ENCODE peak calls at places on chromosome 1, in four cellular contexts. W, L, S and F are unnamed samples.

GRCh38 chr1:27403065-27403726 is 10.8 kb downstream of the GPR3 start:
- DNase-seq in W (peak; percentile 67), L (no peak), S (peak; percentile 83), F (peak; percentile 82)

GRCh38 chr1:223227486-223228196 is 84.6 kb upstream of the TLR5 start:
- DNase-seq in L (no peak), W (no peak), S (no peak), F (peak; percentile 76)

GRCh38 chr1:109499661-109500536 is 6.0 kb downstream of the CYB561D1 start:
- DNase-seq in L (peak; percentile 59), W (peak; percentile 46), S (no peak), F (no peak)

GRCh38 chr1:47387921-47388509 is 28.1 kb upstream of the FOXE3 start:
- DNase-seq in S (no peak), W (no peak), L (no peak), F (no peak)

GRCh38 chr1:203768158-203768725 is 3.3 kb downstream of the LAX1 start:
- DNase-seq in L (no peak), W (no peak), S (no peak), F (no peak)

GRCh38 chr1:221912230-221912629 is 170.3 kb upstream of the DUSP10 start:
- DNase-seq in L (no peak), W (no peak), S (no peak), F (no peak)

GRCh38 chr1:222171005-222171404 is 376.9 kb downstream of the HHIPL2 start:
- DNase-seq in W (peak; percentile 76), L (peak; percentile 4), S (no peak), F (no peak)

GRCh38 chr1:84675106-84675505 is 15.2 kb downstream of the SSX2IP start:
- DNase-seq in W (peak; percentile 13), S (no peak), L (no peak), F (no peak)

GRCh38 chr1:58901008-58901407 is 117.2 kb upstream of the JUN start:
- DNase-seq in L (no peak), S (no peak), W (no peak), F (no peak)

GRCh38 chr1:244992833-244993232 is 128.5 kb upstream of the HNRNPU start:
- DNase-seq in L (no peak), S (no peak), W (no peak), F (no peak)

GRCh38 chr1:241627453-241628329 is 12.5 kb downstream of the CHML start:
- DNase-seq in S (no peak), L (peak; percentile 45), W (peak; percentile 85), F (no peak)

GRCh38 chr1:248243204-248243603 is 12.0 kb downstream of the OR2M4 start:
- DNase-seq in L (peak; percentile 43), W (peak; percentile 20), S (no peak), F (no peak)

GRCh38 chr1:173332026-173332425 is 124.9 kb upstream of the TNFSF4 start:
- DNase-seq in S (peak; percentile 22), W (peak; percentile 45), L (no peak), F (no peak)

GRCh38 chr1:76867342-76868130 is at the start of gene ST6GALNAC5:
- DNase-seq in L (no peak), S (no peak), W (peak; percentile 11), F (no peak)

GRCh38 chr1:153649137-153649866 is 9.2 kb upstream of the SNAPIN start:
- DNase-seq in L (no peak), W (no peak), S (no peak), F (no peak)

GRCh38 chr1:109225248-109226077 is 11.7 kb downstream of the SARS1 start:
- DNase-seq in W (no peak), S (no peak), L (no peak), F (no peak)

GRCh38 chr1:41353744-41354143 is 7.5 kb upstream of the FOXO6 start:
- DNase-seq in W (no peak), L (peak; percentile 21), S (no peak), F (peak; percentile 61)

GRCh38 chr1:79042117-79042516 is 35.6 kb upstream of the ADGRL4 start:
- DNase-seq in W (peak; percentile 63), L (no peak), S (no peak), F (no peak)

DNA sequence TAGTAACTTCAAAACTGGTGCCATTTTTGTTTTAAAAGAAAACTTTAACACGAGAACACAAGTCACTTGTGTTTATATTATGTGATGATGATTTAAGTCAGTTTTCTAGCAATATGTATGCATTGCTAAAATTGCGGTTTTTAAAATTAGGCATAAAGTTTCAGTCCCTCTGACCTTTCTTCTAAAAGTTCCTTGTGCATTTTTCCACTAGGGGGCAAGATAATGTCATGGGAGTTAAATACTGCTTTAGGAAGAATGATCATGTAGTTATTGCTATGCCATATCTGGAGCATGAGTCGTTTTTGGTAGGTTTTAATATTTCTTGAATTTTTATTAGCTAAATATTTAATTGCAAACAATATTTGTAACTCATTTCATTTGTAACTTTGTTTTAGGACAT is 10.7 kb downstream of the CDC7 start:
- DNase-seq in L (peak; percentile 17), S (no peak), W (peak; percentile 76), F (no peak)
- TF ChIP-seq CTCF in L (peak; percentile 47), S (peak; percentile 57), W (peak; percentile 70), F (no peak)

GRCh38 chr1:206805357-206805756 is 33.1 kb upstream of the IL10 start:
- DNase-seq in W (no peak), L (no peak), S (no peak), F (no peak)

GRCh38 chr1:206808615-206809014 is 36.3 kb upstream of the IL10 start:
- DNase-seq in L (peak; percentile 57), W (peak; percentile 66), S (no peak), F (no peak)

GRCh38 chr1:206814716-206815341 is 42.5 kb upstream of the IL10 start:
- DNase-seq in L (no peak), W (peak; percentile 91), S (no peak), F (no peak)

GRCh38 chr1:206812456-206812855 is 40.2 kb upstream of the IL10 start:
- DNase-seq in L (no peak), S (no peak), W (no peak), F (no peak)

GRCh38 chr1:206809504-206810084 is 37.3 kb upstream of the IL10 start:
- DNase-seq in S (no peak), L (peak; percentile 17), W (peak; percentile 74), F (no peak)
- TF ChIP-seq CTCF in S (no peak), L (peak; percentile 47), W (peak; percentile 54), F (no peak)

GRCh38 chr1:22654692-22655091 is 1.7 kb downstream of the C1QB start:
- DNase-seq in S (no peak), W (no peak), L (no peak), F (no peak)
- TF ChIP-seq CTCF in S (no peak), W (no peak), L (peak; percentile 24), F (no peak)

DNA sequence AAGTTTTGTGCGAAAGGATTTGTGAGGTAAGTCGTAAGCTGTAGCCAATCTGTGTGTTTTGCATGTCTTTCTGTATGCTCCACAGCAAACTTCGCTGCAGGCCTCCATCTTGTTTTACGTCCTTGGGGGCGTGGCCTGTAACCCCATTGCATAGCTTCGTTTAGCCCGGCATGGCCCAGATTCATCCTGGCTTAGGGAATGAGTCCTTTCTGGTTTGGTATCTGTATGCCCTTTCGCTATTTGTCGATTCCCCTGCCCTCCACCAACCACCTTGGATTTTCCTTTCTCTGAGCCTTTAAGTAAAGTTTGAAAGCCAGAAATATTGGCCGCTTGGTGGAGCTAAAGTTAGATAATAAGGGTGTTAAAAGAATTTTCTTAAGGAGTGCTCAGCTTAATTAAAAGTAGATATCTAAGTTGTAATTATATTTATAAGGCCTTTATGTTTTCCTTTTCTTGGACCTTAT is 1.1 kb downstream of the THEM4 start:
- DNase-seq in W (peak; percentile 30), S (no peak), L (no peak), F (no peak)
- TF ChIP-seq CTCF in W (no peak), S (no peak), L (no peak), F (no peak)

DNA sequence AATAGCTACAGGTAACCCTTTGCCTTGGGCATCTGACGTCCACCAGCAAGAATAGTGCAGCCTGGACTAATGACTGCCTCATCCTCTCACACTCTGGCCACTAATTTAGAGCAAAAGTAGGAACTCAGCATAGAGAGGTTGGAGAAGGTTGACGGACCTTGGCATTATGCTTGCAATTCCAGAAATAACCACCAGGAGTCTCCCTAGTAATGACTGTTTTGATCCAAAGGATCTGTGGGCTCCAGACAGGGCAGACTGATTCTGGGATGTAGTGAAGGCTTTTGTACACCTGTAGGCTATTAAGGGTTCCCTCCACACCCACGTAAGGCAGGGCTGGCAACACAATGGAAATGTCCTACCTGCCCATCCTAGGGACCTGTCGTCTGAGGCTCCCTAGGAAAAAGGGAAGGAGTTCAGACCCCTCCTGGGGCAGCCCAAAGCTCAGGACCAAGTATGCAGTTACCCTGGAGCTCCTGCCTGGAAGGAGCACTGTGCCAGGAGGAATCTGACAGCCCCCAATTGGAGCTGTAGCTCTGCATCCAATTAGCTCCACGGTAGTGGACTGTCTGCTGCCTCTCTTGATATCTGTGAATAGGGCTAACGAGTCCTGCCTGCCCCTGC is 91.0 kb upstream of the TMEM51 start:
- DNase-seq in S (no peak), W (no peak), L (peak; percentile 18), F (no peak)
- TF ChIP-seq CTCF in S (peak; percentile 42), W (peak; percentile 43), L (no peak), F (no peak)

DNA sequence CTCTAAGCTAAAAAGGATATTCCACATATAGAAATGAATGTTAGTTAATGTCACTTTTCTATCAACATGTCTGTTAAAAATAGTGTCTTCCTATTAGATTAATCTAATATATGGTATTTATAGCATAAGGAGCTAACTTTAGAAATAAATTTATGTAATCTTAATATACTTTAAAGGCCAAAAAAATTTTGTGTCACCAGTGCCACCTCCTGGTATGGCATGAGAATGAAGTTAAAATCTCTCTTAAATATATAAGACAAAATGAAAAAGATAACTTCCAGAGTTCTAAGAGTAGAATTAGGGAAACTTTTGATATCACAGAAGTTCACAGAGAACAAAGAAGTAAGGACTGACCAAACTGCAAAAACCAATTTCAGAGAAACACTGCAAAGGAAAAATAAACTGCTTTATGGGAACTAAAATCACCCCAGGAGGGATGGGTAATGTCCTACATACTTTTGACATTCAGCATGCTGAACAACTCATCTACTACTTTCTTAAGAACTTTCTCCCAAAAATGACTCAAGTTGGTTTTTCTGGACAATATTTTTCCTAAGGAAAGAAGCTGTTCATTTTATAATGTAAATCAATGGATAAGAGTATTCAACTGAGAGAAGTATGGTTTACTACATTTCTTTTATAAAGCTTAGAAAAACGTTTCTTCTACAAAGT is 82.8 kb downstream of the TRIM33 start:
- DNase-seq in L (peak; percentile 3), S (no peak), W (peak; percentile 41), F (no peak)
- TF ChIP-seq CTCF in L (no peak), S (peak; percentile 59), W (peak; percentile 42), F (no peak)